ENCODE peak calls at places on chromosome 1, in four cellular contexts. I, R, O and J are unnamed samples. For H3K4me1, the result is how much of the 10 kb centered on the place peaks cover.

GRCh38 chr1:32915766-32916455 is 14.7 kb upstream of the TMEM54 start:
- DNase-seq in I (no peak), R (no peak), O (no peak), J (no peak)

GRCh38 chr1:15684042-15684461 is at the start of gene PLEKHM2:
- DNase-seq in I (peak), R (peak), O (no peak), J (peak)

GRCh38 chr1:200217703-200218102 is 190.2 kb downstream of the NR5A2 start:
- DNase-seq in I (no peak), R (no peak), O (no peak), J (no peak)

GRCh38 chr1:39359028-39359570 is 132.3 kb upstream of the BMP8A start:
- DNase-seq in I (no peak), R (no peak), O (no peak), J (no peak)

GRCh38 chr1:115098979-115099692 is 9.8 kb upstream of the TSPAN2 start:
- DNase-seq in I (no peak), R (peak), O (peak), J (peak)

GRCh38 chr1:91729621-91730348 is 156.2 kb downstream of the TGFBR3 start:
- DNase-seq in I (no peak), R (no peak), O (no peak), J (no peak)

GRCh38 chr1:187903223-187903622 is 1074.5 kb downstream of the PLA2G4A start:
- DNase-seq in I (no peak), R (no peak), O (no peak), J (no peak)

GRCh38 chr1:52348704-52349301 is 17.2 kb downstream of the CC2D1B start:
- DNase-seq in I (peak), R (no peak), O (peak), J (no peak)

GRCh38 chr1:28115267-28115666 is 26.9 kb upstream of the EYA3 start:
- DNase-seq in I (no peak), R (no peak), O (no peak), J (peak)

GRCh38 chr1:153515504-153516394 is 20.0 kb downstream of the S100A6 start:
- DNase-seq in I (no peak), R (no peak), O (peak), J (no peak)

GRCh38 chr1:190436615-190437014 is 41.0 kb downstream of the BRINP3 start:
- DNase-seq in I (no peak), R (no peak), O (peak), J (no peak)

GRCh38 chr1:113508364-113509164 is 118.2 kb downstream of the MAGI3 start:
- DNase-seq in I (peak), R (no peak), O (no peak), J (no peak)

GRCh38 chr1:92909321-92909720 is 51.9 kb downstream of the DIPK1A start:
- DNase-seq in I (no peak), R (no peak), O (peak), J (no peak)

GRCh38 chr1:200176181-200176580 is 148.7 kb downstream of the NR5A2 start:
- DNase-seq in I (no peak), R (no peak), O (no peak), J (no peak)

GRCh38 chr1:56070601-56071000 is 508.8 kb downstream of the PLPP3 start:
- DNase-seq in I (no peak), R (no peak), O (no peak), J (no peak)

GRCh38 chr1:150976879-150977694 is 2.5 kb upstream of the CERS2 start:
- DNase-seq in I (peak), R (peak), O (peak), J (peak)

GRCh38 chr1:111602974-111603373 is 16.6 kb upstream of the RAP1A start:
- DNase-seq in I (peak), R (no peak), O (no peak), J (no peak)

GRCh38 chr1:183806086-183806485 is 1.2 kb downstream of the RGL1 start:
- DNase-seq in I (no peak), R (no peak), O (no peak), J (no peak)

GRCh38 chr1:117077267-117077666 is 17.1 kb downstream of the TTF2 start:
- DNase-seq in I (no peak), R (no peak), O (peak), J (no peak)

GRCh38 chr1:160868141-160868540 is 5.5 kb upstream of the CD244 start:
- DNase-seq in I (no peak), R (no peak), O (no peak), J (no peak)

GRCh38 chr1:64663654-64664053 is 81.2 kb upstream of the RAVER2 start:
- DNase-seq in I (peak), R (no peak), O (peak), J (peak)

GRCh38 chr1:57163332-57163731 is 197.5 kb upstream of the C8B start:
- DNase-seq in I (no peak), R (no peak), O (no peak), J (no peak)

GRCh38 chr1:172588296-172589291 is 55.6 kb downstream of the SUCO start:
- DNase-seq in I (no peak), R (no peak), O (peak), J (no peak)

GRCh38 chr1:155070721-155071556 is 7.4 kb downstream of the EFNA4 start:
- DNase-seq in I (peak), R (peak), O (peak), J (no peak)

GRCh38 chr1:229383961-229384360 is 41.1 kb upstream of the CCSAP start:
- DNase-seq in I (no peak), R (no peak), O (no peak), J (no peak)

GRCh38 chr1:12447849-12448312 is 170.1 kb downstream of the DHRS3 start:
- DNase-seq in I (no peak), R (no peak), O (no peak), J (no peak)

GRCh38 chr1:180863158-180863775 is 49.4 kb upstream of the KIAA1614 start:
- DNase-seq in I (peak), R (no peak), O (peak), J (peak)

GRCh38 chr1:23428136-23428905 is 3.8 kb upstream of the TCEA3 start:
- DNase-seq in I (no peak), R (no peak), O (no peak), J (no peak)

GRCh38 chr1:214603819-214604252 is 841 bp downstream of the CENPF start:
- DNase-seq in I (peak), R (no peak), O (no peak), J (no peak)

GRCh38 chr1:243409284-243409683 is 153.4 kb downstream of the SDCCAG8 start:
- DNase-seq in I (no peak), R (no peak), O (peak), J (no peak)

GRCh38 chr1:39034114-39034654 is 8.0 kb downstream of the NDUFS5 start:
- DNase-seq in I (no peak), R (no peak), O (no peak), J (no peak)

GRCh38 chr1:41379741-41380130 is 18.5 kb downstream of the FOXO6 start:
- DNase-seq in I (no peak), R (no peak), O (no peak), J (no peak)

GRCh38 chr1:37574834-37575479 is 18.2 kb downstream of the DNALI1 start:
- DNase-seq in I (no peak), R (no peak), O (no peak), J (no peak)

GRCh38 chr1:30273021-30273325 is 450.4 kb downstream of the MATN1 start:
- DNase-seq in I (no peak), R (no peak), O (no peak), J (no peak)

GRCh38 chr1:88250915-88251314 is 433.2 kb upstream of the PKN2 start:
- DNase-seq in I (no peak), R (no peak), O (no peak), J (no peak)

DNA sequence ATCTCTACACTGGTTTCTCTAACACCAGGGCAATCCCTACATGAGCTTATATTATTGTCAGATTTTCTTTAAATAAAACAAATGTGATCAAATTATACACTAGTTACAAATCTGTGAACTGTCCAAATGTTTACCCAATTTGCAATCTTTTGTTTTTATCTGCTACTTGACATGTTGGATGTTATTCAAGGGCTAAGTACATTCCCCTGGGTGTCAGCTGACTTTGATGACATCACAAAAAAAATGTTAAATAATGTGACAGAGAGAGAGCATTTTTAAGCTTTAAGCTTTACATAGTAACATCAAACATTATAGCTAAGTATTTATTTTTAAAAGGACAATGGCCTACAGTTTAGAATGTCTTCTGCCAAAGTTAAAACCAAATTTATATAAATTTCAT is 431.3 kb upstream of the PKN2 start:
- DNase-seq in I (no peak), R (no peak), O (no peak), J (no peak)
- H3K4me1 ChIP-seq in I (under half), R (under half), O (under half), J (under half)

GRCh38 chr1:8422439-8423133 is 104.7 kb downstream of the SLC45A1 start:
- DNase-seq in I (peak), R (no peak), O (no peak), J (peak)

GRCh38 chr1:8420318-8420717 is 102.4 kb downstream of the SLC45A1 start:
- DNase-seq in I (no peak), R (no peak), O (no peak), J (no peak)

GRCh38 chr1:8419861-8420260 is 101.9 kb downstream of the SLC45A1 start:
- DNase-seq in I (no peak), R (no peak), O (no peak), J (no peak)

GRCh38 chr1:8423134-8423701 is 105.3 kb downstream of the SLC45A1 start:
- DNase-seq in I (peak), R (peak), O (no peak), J (peak)

DNA sequence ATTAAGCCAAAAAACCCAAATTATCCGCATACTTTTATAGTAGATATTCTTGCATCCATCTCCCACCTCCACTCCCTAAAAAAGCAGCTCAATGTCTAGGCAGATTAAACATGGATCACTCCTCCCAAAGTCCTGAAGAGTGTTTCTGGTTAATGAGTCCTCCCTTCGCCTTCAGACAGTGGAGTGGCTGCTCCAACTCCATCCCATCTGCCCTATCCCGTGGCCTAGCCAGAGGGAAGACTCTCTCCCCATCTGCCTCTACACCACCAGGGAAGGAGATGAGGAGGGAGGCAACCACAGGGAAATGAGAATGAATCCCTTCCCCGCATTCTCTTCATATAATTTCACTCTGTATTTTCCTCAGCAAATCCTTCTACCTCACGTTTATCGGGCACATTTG is 103.8 kb downstream of the SLC45A1 start:
- DNase-seq in I (no peak), R (no peak), O (no peak), J (no peak)
- H3K4me1 ChIP-seq in I (half or more), R (half or more), O (under half), J (under half)

DNA sequence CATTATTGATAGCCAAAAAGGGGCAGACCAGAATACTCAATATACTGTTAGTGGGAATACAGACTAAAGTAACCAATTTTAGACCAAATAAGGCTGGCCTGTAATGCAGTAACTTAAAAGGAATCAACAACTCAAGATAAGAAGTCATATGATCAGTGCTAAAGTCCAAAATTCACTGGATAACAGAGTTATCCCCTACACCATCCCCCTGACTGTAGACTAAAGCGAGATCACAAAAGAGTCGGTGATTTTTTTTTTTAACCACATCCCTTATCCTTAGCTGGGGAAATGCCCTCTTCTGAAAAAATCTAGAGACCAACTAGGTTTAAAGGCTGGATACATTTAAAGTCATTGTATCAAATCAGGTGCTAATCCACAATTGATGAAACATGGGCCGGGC is 7.7 kb downstream of the UBR4 start:
- DNase-seq in I (no peak), R (no peak), O (no peak), J (no peak)
- H3K4me1 ChIP-seq in I (half or more), R (under half), O (under half), J (under half)

DNA sequence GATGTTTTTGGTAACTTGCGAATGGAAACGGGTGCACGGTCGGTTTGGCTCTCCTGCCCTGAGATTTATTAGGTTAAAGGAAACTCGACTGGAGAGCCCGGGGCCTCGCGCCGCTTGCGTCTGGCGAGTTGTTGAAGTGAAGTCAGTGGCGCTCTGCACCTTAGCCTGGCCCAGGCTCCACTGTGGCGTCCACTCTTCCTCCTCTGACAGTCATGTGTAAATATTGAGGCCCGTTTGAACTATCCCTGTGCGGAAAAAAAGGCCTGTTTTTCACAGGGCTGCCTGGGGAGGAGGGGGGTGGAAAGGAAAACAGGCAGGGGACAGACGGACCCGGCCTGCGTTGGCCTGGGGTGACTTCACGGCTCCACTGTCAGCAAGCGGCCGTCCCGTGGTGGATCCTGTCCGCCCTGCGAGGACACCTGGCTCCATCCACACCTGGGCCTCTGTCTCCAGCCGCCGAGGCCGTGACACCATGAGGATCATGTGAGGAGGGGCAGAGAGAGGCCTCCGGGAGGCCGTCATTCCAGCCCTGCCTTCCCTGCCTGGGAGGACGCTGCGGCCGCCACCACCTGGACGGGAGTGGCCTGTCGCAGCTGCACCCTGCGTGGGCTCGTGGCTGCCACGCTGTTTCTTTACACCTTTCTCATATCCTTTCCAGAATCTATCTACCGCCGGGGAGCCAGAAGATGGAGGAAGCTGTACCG is 59.8 kb downstream of the FAAP20 start:
- DNase-seq in I (no peak), R (no peak), O (no peak), J (no peak)
- H3K4me1 ChIP-seq in I (under half), R (under half), O (under half), J (under half)

DNA sequence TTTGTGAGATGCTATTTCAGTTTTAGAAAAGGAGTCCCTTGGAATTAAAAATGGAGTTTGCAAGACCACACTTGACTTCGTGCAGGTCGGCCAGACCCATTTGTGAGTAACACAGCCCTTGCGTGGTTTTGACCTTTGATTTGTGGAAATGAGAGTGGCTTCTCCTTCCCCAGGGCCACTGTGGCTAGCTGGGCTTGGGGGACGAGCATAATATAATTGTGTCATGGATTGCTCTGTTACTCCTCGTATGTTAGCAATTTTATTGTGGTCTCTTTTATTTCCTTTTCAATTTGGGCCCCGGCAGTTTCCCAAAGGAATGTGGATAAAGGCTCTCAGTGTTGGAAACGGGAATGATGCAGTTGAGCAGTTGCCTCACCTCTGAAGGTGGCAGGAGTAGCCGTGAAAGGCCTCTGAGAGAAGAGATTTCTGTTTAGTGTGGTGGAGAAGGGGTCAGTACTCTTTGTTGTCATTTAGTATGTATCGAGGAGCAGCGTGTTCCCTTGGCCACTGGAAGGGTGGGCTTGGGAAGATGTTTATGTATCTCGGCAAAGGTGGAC is 194.6 kb downstream of the PBX1 start:
- DNase-seq in I (no peak), R (no peak), O (no peak), J (no peak)
- H3K4me1 ChIP-seq in I (under half), R (under half), O (half or more), J (under half)